ENCODE peak calls at places on chromosomes 2 and 18, in nine cellular contexts. One of them, this sample, is unnamed.
A peak's percentile ranks its signal among the peaks of the same experiment; 100 is the strongest.

GRCh38 chr2:28487258-28487657 is 8.6 kb upstream of the PLB1 start:
- DNase-seq in NCI-H510A treated with DMSO at 0.1 percent for 48 hours: no peak
- DNase-seq in GM04504: no peak
- DNase-seq in ELR: no peak
- DNase-seq in NCI-H2081: no peak
- DNase-seq in MV-4-11: no peak
- DNase-seq in suprapubic skin: no peak
- DNase-seq in adipocyte: no peak
- DNase-seq in CD8-positive, alpha-beta T cell: no peak
- DNase-seq in this sample: no peak

GRCh38 chr18:74793746-74794145 is 196.1 kb downstream of the ZNF407 start:
- DNase-seq in NCI-H2081: no peak
- DNase-seq in suprapubic skin: no peak
- DNase-seq in MV-4-11: no peak
- DNase-seq in GM04504: no peak
- DNase-seq in adipocyte: no peak
- DNase-seq in ELR: no peak
- DNase-seq in CD8-positive, alpha-beta T cell: no peak
- DNase-seq in NCI-H510A treated with DMSO at 0.1 percent for 48 hours: no peak
- DNase-seq in this sample: no peak

GRCh38 chr2:54629914-54630609 is 93.4 kb upstream of the EML6 start:
- DNase-seq in NCI-H2081: no peak
- DNase-seq in adipocyte: no peak
- DNase-seq in MV-4-11: no peak
- DNase-seq in CD8-positive, alpha-beta T cell: no peak
- DNase-seq in ELR: peak; percentile 79
- DNase-seq in GM04504: no peak
- DNase-seq in NCI-H510A treated with DMSO at 0.1 percent for 48 hours: no peak
- DNase-seq in suprapubic skin: peak; percentile 75
- DNase-seq in this sample: no peak

GRCh38 chr2:178514664-178515063 is 34.4 kb downstream of the PLEKHA3 start:
- DNase-seq in NCI-H510A treated with DMSO at 0.1 percent for 48 hours: no peak
- DNase-seq in CD8-positive, alpha-beta T cell: no peak
- DNase-seq in NCI-H2081: no peak
- DNase-seq in MV-4-11: peak; percentile 35
- DNase-seq in adipocyte: no peak
- DNase-seq in suprapubic skin: no peak
- DNase-seq in ELR: peak; percentile 95
- DNase-seq in GM04504: peak; percentile 20
- DNase-seq in this sample: no peak

GRCh38 chr2:223260681-223261080 is 208.7 kb downstream of the KCNE4 start:
- DNase-seq in adipocyte: peak; percentile 34
- DNase-seq in suprapubic skin: no peak
- DNase-seq in NCI-H510A treated with DMSO at 0.1 percent for 48 hours: no peak
- DNase-seq in CD8-positive, alpha-beta T cell: no peak
- DNase-seq in ELR: peak; percentile 56
- DNase-seq in MV-4-11: no peak
- DNase-seq in GM04504: no peak
- DNase-seq in NCI-H2081: no peak
- DNase-seq in this sample: no peak

GRCh38 chr2:43333656-43334144 is 107.3 kb upstream of the ZFP36L2 start:
- DNase-seq in NCI-H2081: no peak
- DNase-seq in adipocyte: peak; percentile 71
- DNase-seq in ELR: no peak
- DNase-seq in NCI-H510A treated with DMSO at 0.1 percent for 48 hours: no peak
- DNase-seq in GM04504: peak; percentile 67
- DNase-seq in MV-4-11: peak; percentile 95
- DNase-seq in CD8-positive, alpha-beta T cell: no peak
- DNase-seq in suprapubic skin: no peak
- DNase-seq in this sample: no peak

GRCh38 chr2:201343559-201343958 is 13.6 kb downstream of the FLACC1 start:
- DNase-seq in adipocyte: no peak
- DNase-seq in MV-4-11: no peak
- DNase-seq in CD8-positive, alpha-beta T cell: no peak
- DNase-seq in NCI-H510A treated with DMSO at 0.1 percent for 48 hours: no peak
- DNase-seq in ELR: no peak
- DNase-seq in NCI-H2081: no peak
- DNase-seq in suprapubic skin: no peak
- DNase-seq in GM04504: no peak
- DNase-seq in this sample: no peak

GRCh38 chr2:240791821-240792657 is 28.0 kb downstream of the KIF1A start:
- DNase-seq in ELR: no peak
- DNase-seq in MV-4-11: no peak
- DNase-seq in GM04504: no peak
- DNase-seq in NCI-H510A treated with DMSO at 0.1 percent for 48 hours: no peak
- DNase-seq in NCI-H2081: no peak
- DNase-seq in adipocyte: peak; percentile 11
- DNase-seq in CD8-positive, alpha-beta T cell: no peak
- DNase-seq in suprapubic skin: peak; percentile 53
- DNase-seq in this sample: no peak

GRCh38 chr18:76592981-76593381 is 97.9 kb upstream of the ZNF516 start:
- DNase-seq in ELR: no peak
- DNase-seq in MV-4-11: no peak
- DNase-seq in CD8-positive, alpha-beta T cell: no peak
- DNase-seq in suprapubic skin: no peak
- DNase-seq in NCI-H2081: peak; percentile 26
- DNase-seq in NCI-H510A treated with DMSO at 0.1 percent for 48 hours: peak; percentile 79
- DNase-seq in adipocyte: peak; percentile 16
- DNase-seq in GM04504: no peak
- DNase-seq in this sample: no peak

GRCh38 chr18:46293699-46294300 is 189.6 kb downstream of the HAUS1 start:
- DNase-seq in suprapubic skin: no peak
- DNase-seq in CD8-positive, alpha-beta T cell: no peak
- DNase-seq in GM04504: no peak
- DNase-seq in adipocyte: peak; percentile 4
- DNase-seq in ELR: no peak
- DNase-seq in NCI-H510A treated with DMSO at 0.1 percent for 48 hours: no peak
- DNase-seq in NCI-H2081: no peak
- DNase-seq in MV-4-11: no peak
- DNase-seq in this sample: no peak

GRCh38 chr2:110121052-110121334 is 5.4 kb upstream of the MALL start:
- DNase-seq in GM04504: no peak
- DNase-seq in NCI-H510A treated with DMSO at 0.1 percent for 48 hours: no peak
- DNase-seq in NCI-H2081: no peak
- DNase-seq in adipocyte: no peak
- DNase-seq in ELR: no peak
- DNase-seq in MV-4-11: no peak
- DNase-seq in suprapubic skin: no peak
- DNase-seq in CD8-positive, alpha-beta T cell: no peak
- DNase-seq in this sample: no peak

GRCh38 chr2:98818164-98818563 is 87.2 kb upstream of the MGAT4A start:
- DNase-seq in suprapubic skin: no peak
- DNase-seq in CD8-positive, alpha-beta T cell: no peak
- DNase-seq in ELR: no peak
- DNase-seq in adipocyte: no peak
- DNase-seq in NCI-H510A treated with DMSO at 0.1 percent for 48 hours: no peak
- DNase-seq in MV-4-11: no peak
- DNase-seq in GM04504: no peak
- DNase-seq in NCI-H2081: no peak
- DNase-seq in this sample: no peak

GRCh38 chr2:28080911-28081310 is 190.4 kb downstream of the BABAM2 start:
- DNase-seq in NCI-H2081: no peak
- DNase-seq in GM04504: peak; percentile 58
- DNase-seq in NCI-H510A treated with DMSO at 0.1 percent for 48 hours: no peak
- DNase-seq in CD8-positive, alpha-beta T cell: no peak
- DNase-seq in ELR: peak; percentile 25
- DNase-seq in suprapubic skin: no peak
- DNase-seq in adipocyte: peak; percentile 82
- DNase-seq in MV-4-11: no peak
- DNase-seq in this sample: no peak

GRCh38 chr2:182522428-182522896 is 95.6 kb upstream of the PDE1A start:
- DNase-seq in MV-4-11: no peak
- DNase-seq in ELR: peak; percentile 40
- DNase-seq in adipocyte: peak; percentile 15
- DNase-seq in GM04504: peak; percentile 42
- DNase-seq in NCI-H2081: peak; percentile 70
- DNase-seq in suprapubic skin: no peak
- DNase-seq in CD8-positive, alpha-beta T cell: no peak
- DNase-seq in NCI-H510A treated with DMSO at 0.1 percent for 48 hours: peak; percentile 79
- DNase-seq in this sample: no peak

GRCh38 chr18:24726727-24727539 is 266.5 kb downstream of the HRH4 start:
- DNase-seq in NCI-H2081: peak; percentile 67
- DNase-seq in adipocyte: peak; percentile 89
- DNase-seq in suprapubic skin: peak; percentile 70
- DNase-seq in GM04504: peak; percentile 45
- DNase-seq in NCI-H510A treated with DMSO at 0.1 percent for 48 hours: peak; percentile 78
- DNase-seq in CD8-positive, alpha-beta T cell: peak; percentile 50
- DNase-seq in MV-4-11: peak; percentile 66
- DNase-seq in ELR: peak; percentile 59
- DNase-seq in this sample: peak; percentile 64

GRCh38 chr18:23384778-23385736 is 68.0 kb upstream of the RIOK3 start:
- DNase-seq in ELR: no peak
- DNase-seq in adipocyte: no peak
- DNase-seq in NCI-H510A treated with DMSO at 0.1 percent for 48 hours: no peak
- DNase-seq in NCI-H2081: no peak
- DNase-seq in MV-4-11: no peak
- DNase-seq in GM04504: no peak
- DNase-seq in CD8-positive, alpha-beta T cell: no peak
- DNase-seq in suprapubic skin: no peak
- DNase-seq in this sample: no peak

GRCh38 chr2:212914392-212914791 is 237.0 kb downstream of the IKZF2 start:
- DNase-seq in adipocyte: no peak
- DNase-seq in GM04504: no peak
- DNase-seq in NCI-H2081: no peak
- DNase-seq in ELR: peak; percentile 49
- DNase-seq in CD8-positive, alpha-beta T cell: no peak
- DNase-seq in NCI-H510A treated with DMSO at 0.1 percent for 48 hours: no peak
- DNase-seq in suprapubic skin: no peak
- DNase-seq in MV-4-11: peak; percentile 40
- DNase-seq in this sample: no peak

GRCh38 chr18:76558881-76559667 is 64.0 kb upstream of the ZNF516 start:
- DNase-seq in CD8-positive, alpha-beta T cell: no peak
- DNase-seq in ELR: peak; percentile 6
- DNase-seq in NCI-H510A treated with DMSO at 0.1 percent for 48 hours: peak; percentile 85
- DNase-seq in adipocyte: peak; percentile 24
- DNase-seq in suprapubic skin: no peak
- DNase-seq in NCI-H2081: no peak
- DNase-seq in MV-4-11: peak; percentile 62
- DNase-seq in GM04504: no peak
- DNase-seq in this sample: no peak

GRCh38 chr18:22650247-22650646 is 232.5 kb upstream of the CTAGE1 start:
- DNase-seq in NCI-H2081: no peak
- DNase-seq in ELR: no peak
- DNase-seq in MV-4-11: no peak
- DNase-seq in NCI-H510A treated with DMSO at 0.1 percent for 48 hours: no peak
- DNase-seq in adipocyte: peak; percentile 81
- DNase-seq in suprapubic skin: no peak
- DNase-seq in GM04504: no peak
- DNase-seq in CD8-positive, alpha-beta T cell: no peak
- DNase-seq in this sample: no peak

GRCh38 chr2:45000341-45000901 is 8.8 kb downstream of the SIX2 start:
- DNase-seq in adipocyte: no peak
- DNase-seq in NCI-H510A treated with DMSO at 0.1 percent for 48 hours: no peak
- DNase-seq in GM04504: no peak
- DNase-seq in MV-4-11: no peak
- DNase-seq in suprapubic skin: no peak
- DNase-seq in NCI-H2081: no peak
- DNase-seq in CD8-positive, alpha-beta T cell: no peak
- DNase-seq in ELR: no peak
- DNase-seq in this sample: no peak

GRCh38 chr2:190270298-190270697 is 49.3 kb downstream of the HIBCH start:
- DNase-seq in MV-4-11: no peak
- DNase-seq in adipocyte: no peak
- DNase-seq in NCI-H510A treated with DMSO at 0.1 percent for 48 hours: no peak
- DNase-seq in ELR: peak; percentile 64
- DNase-seq in GM04504: no peak
- DNase-seq in CD8-positive, alpha-beta T cell: no peak
- DNase-seq in NCI-H2081: no peak
- DNase-seq in suprapubic skin: no peak
- DNase-seq in this sample: no peak

GRCh38 chr2:46494596-46494995 is 15.2 kb downstream of the TMEM247 start:
- DNase-seq in adipocyte: no peak
- DNase-seq in GM04504: no peak
- DNase-seq in CD8-positive, alpha-beta T cell: no peak
- DNase-seq in suprapubic skin: no peak
- DNase-seq in ELR: no peak
- DNase-seq in NCI-H510A treated with DMSO at 0.1 percent for 48 hours: no peak
- DNase-seq in NCI-H2081: no peak
- DNase-seq in MV-4-11: no peak
- DNase-seq in this sample: no peak

GRCh38 chr18:40159141-40160017 is 1795.7 kb upstream of the PIK3C3 start:
- DNase-seq in adipocyte: peak; percentile 55
- DNase-seq in GM04504: peak; percentile 6
- DNase-seq in CD8-positive, alpha-beta T cell: no peak
- DNase-seq in ELR: peak; percentile 17
- DNase-seq in MV-4-11: no peak
- DNase-seq in NCI-H2081: peak; percentile 95
- DNase-seq in suprapubic skin: no peak
- DNase-seq in NCI-H510A treated with DMSO at 0.1 percent for 48 hours: peak; percentile 73
- DNase-seq in this sample: peak; percentile 70

GRCh38 chr2:191691016-191691725 is 13.2 kb downstream of the NABP1 start:
- DNase-seq in ELR: peak; percentile 89
- DNase-seq in GM04504: peak; percentile 66
- DNase-seq in suprapubic skin: no peak
- DNase-seq in NCI-H2081: peak; percentile 69
- DNase-seq in MV-4-11: peak; percentile 74
- DNase-seq in CD8-positive, alpha-beta T cell: peak; percentile 53
- DNase-seq in NCI-H510A treated with DMSO at 0.1 percent for 48 hours: peak; percentile 48
- DNase-seq in adipocyte: peak; percentile 93
- DNase-seq in this sample: no peak

GRCh38 chr2:172100080-172101007 is 2.4 kb downstream of the DLX2 start:
- DNase-seq in GM04504: no peak
- DNase-seq in MV-4-11: no peak
- DNase-seq in adipocyte: peak; percentile 41
- DNase-seq in suprapubic skin: no peak
- DNase-seq in ELR: no peak
- DNase-seq in NCI-H2081: no peak
- DNase-seq in NCI-H510A treated with DMSO at 0.1 percent for 48 hours: no peak
- DNase-seq in CD8-positive, alpha-beta T cell: no peak
- DNase-seq in this sample: no peak

GRCh38 chr18:52685316-52685715 is 345.3 kb downstream of the DCC start:
- DNase-seq in NCI-H510A treated with DMSO at 0.1 percent for 48 hours: no peak
- DNase-seq in GM04504: no peak
- DNase-seq in suprapubic skin: no peak
- DNase-seq in CD8-positive, alpha-beta T cell: no peak
- DNase-seq in NCI-H2081: no peak
- DNase-seq in ELR: no peak
- DNase-seq in MV-4-11: no peak
- DNase-seq in adipocyte: no peak
- DNase-seq in this sample: no peak

GRCh38 chr2:224918626-224919471 is 123.4 kb downstream of the DOCK10 start:
- DNase-seq in NCI-H510A treated with DMSO at 0.1 percent for 48 hours: no peak
- DNase-seq in MV-4-11: no peak
- DNase-seq in ELR: no peak
- DNase-seq in suprapubic skin: no peak
- DNase-seq in NCI-H2081: no peak
- DNase-seq in GM04504: no peak
- DNase-seq in CD8-positive, alpha-beta T cell: no peak
- DNase-seq in adipocyte: no peak
- DNase-seq in this sample: no peak